ENCODE peak calls at places on chromosome 22, in six cellular contexts. One of them, this sample, is unnamed.

GRCh38 chr22:42680648-42681047 is 31.5 kb upstream of the CYB5R3 start:
- DNase-seq in HepG2: no peak
- DNase-seq in K562: peak; percentile 24
- DNase-seq in H1: no peak
- DNase-seq in endothelial cell of umbilical vein: peak; percentile 82
- DNase-seq in SK-N-SH: no peak
- DNase-seq in this sample: no peak

GRCh38 chr22:41561335-41561734 is 525 bp downstream of the CSDC2 start:
- DNase-seq in HepG2: no peak
- DNase-seq in K562: no peak
- DNase-seq in H1: no peak
- DNase-seq in endothelial cell of umbilical vein: no peak
- DNase-seq in SK-N-SH: no peak
- DNase-seq in this sample: no peak

GRCh38 chr22:17131686-17132085 is 10.5 kb upstream of the TMEM121B start:
- DNase-seq in HepG2: no peak
- DNase-seq in K562: no peak
- DNase-seq in H1: peak; percentile 17
- DNase-seq in endothelial cell of umbilical vein: no peak
- DNase-seq in SK-N-SH: no peak
- DNase-seq in this sample: no peak

GRCh38 chr22:33325232-33326004 is 267.2 kb upstream of the SYN3 start:
- DNase-seq in HepG2: no peak
- DNase-seq in K562: no peak
- DNase-seq in H1: no peak
- DNase-seq in endothelial cell of umbilical vein: no peak
- DNase-seq in SK-N-SH: no peak
- DNase-seq in this sample: no peak

GRCh38 chr22:26970809-26971394 is 313.5 kb downstream of the MIAT start:
- DNase-seq in HepG2: no peak
- DNase-seq in K562: no peak
- DNase-seq in H1: no peak
- DNase-seq in endothelial cell of umbilical vein: no peak
- DNase-seq in SK-N-SH: no peak
- DNase-seq in this sample: no peak

GRCh38 chr22:48240935-48241230 is 1478.4 kb downstream of the TBC1D22A start:
- DNase-seq in HepG2: no peak
- DNase-seq in K562: no peak
- DNase-seq in H1: no peak
- DNase-seq in endothelial cell of umbilical vein: no peak
- DNase-seq in SK-N-SH: no peak
- DNase-seq in this sample: no peak

GRCh38 chr22:50148991-50149721 is 21.4 kb upstream of the PANX2 start:
- DNase-seq in HepG2: peak; percentile 46
- DNase-seq in K562: peak; percentile 81
- DNase-seq in H1: peak; percentile 57
- DNase-seq in endothelial cell of umbilical vein: peak; percentile 58
- DNase-seq in SK-N-SH: peak; percentile 84
- DNase-seq in this sample: peak; percentile 6

GRCh38 chr22:26956346-26956745 is 299.0 kb downstream of the MIAT start:
- DNase-seq in HepG2: no peak
- DNase-seq in K562: no peak
- DNase-seq in H1: no peak
- DNase-seq in endothelial cell of umbilical vein: no peak
- DNase-seq in SK-N-SH: peak; percentile 35
- DNase-seq in this sample: no peak

GRCh38 chr22:50000587-50001387 is 11.8 kb downstream of the IL17REL start:
- DNase-seq in HepG2: no peak
- DNase-seq in K562: no peak
- DNase-seq in H1: no peak
- DNase-seq in endothelial cell of umbilical vein: no peak
- DNase-seq in SK-N-SH: peak; percentile 32
- DNase-seq in this sample: no peak

GRCh38 chr22:40258463-40259046 is 80.8 kb downstream of the TNRC6B start:
- DNase-seq in HepG2: no peak
- DNase-seq in K562: no peak
- DNase-seq in H1: no peak
- DNase-seq in endothelial cell of umbilical vein: peak; percentile 49
- DNase-seq in SK-N-SH: no peak
- DNase-seq in this sample: no peak

GRCh38 chr22:40415531-40416266 is 45.3 kb downstream of the SGSM3 start:
- DNase-seq in HepG2: no peak
- DNase-seq in K562: no peak
- DNase-seq in H1: no peak
- DNase-seq in endothelial cell of umbilical vein: peak; percentile 25
- DNase-seq in SK-N-SH: no peak
- DNase-seq in this sample: no peak

GRCh38 chr22:28837640-28838039 is 37.3 kb upstream of the XBP1 start:
- DNase-seq in HepG2: no peak
- DNase-seq in K562: no peak
- DNase-seq in H1: no peak
- DNase-seq in endothelial cell of umbilical vein: no peak
- DNase-seq in SK-N-SH: no peak
- DNase-seq in this sample: no peak

GRCh38 chr22:28601915-28602314 is 77.7 kb downstream of the TTC28 start:
- DNase-seq in HepG2: peak; percentile 10
- DNase-seq in K562: no peak
- DNase-seq in H1: no peak
- DNase-seq in endothelial cell of umbilical vein: no peak
- DNase-seq in SK-N-SH: no peak
- DNase-seq in this sample: no peak

GRCh38 chr22:48380016-48380665 is 1447.5 kb downstream of the BRD1 start:
- DNase-seq in HepG2: no peak
- DNase-seq in K562: no peak
- DNase-seq in H1: no peak
- DNase-seq in endothelial cell of umbilical vein: no peak
- DNase-seq in SK-N-SH: no peak
- DNase-seq in this sample: no peak

GRCh38 chr22:23353004-23353403 is 172.7 kb downstream of the BCR start:
- DNase-seq in HepG2: no peak
- DNase-seq in K562: no peak
- DNase-seq in H1: no peak
- DNase-seq in endothelial cell of umbilical vein: no peak
- DNase-seq in SK-N-SH: no peak
- DNase-seq in this sample: no peak

GRCh38 chr22:49021926-49022815 is 805.5 kb downstream of the BRD1 start:
- DNase-seq in HepG2: no peak
- DNase-seq in K562: no peak
- DNase-seq in H1: no peak
- DNase-seq in endothelial cell of umbilical vein: no peak
- DNase-seq in SK-N-SH: no peak
- DNase-seq in this sample: no peak

GRCh38 chr22:49663311-49663711 is 164.4 kb downstream of the BRD1 start:
- DNase-seq in HepG2: no peak
- DNase-seq in K562: no peak
- DNase-seq in H1: no peak
- DNase-seq in endothelial cell of umbilical vein: no peak
- DNase-seq in SK-N-SH: no peak
- DNase-seq in this sample: no peak

GRCh38 chr22:48974443-48975251 is 853.0 kb downstream of the BRD1 start:
- DNase-seq in HepG2: no peak
- DNase-seq in K562: no peak
- DNase-seq in H1: no peak
- DNase-seq in endothelial cell of umbilical vein: no peak
- DNase-seq in SK-N-SH: no peak
- DNase-seq in this sample: no peak

GRCh38 chr22:43313497-43314474 is 29.4 kb downstream of the SCUBE1 start:
- DNase-seq in HepG2: no peak
- DNase-seq in K562: no peak
- DNase-seq in H1: no peak
- DNase-seq in endothelial cell of umbilical vein: no peak
- DNase-seq in SK-N-SH: no peak
- DNase-seq in this sample: no peak

GRCh38 chr22:29450222-29450621 is 11.8 kb downstream of the RFPL1 start:
- DNase-seq in HepG2: no peak
- DNase-seq in K562: no peak
- DNase-seq in H1: no peak
- DNase-seq in endothelial cell of umbilical vein: no peak
- DNase-seq in SK-N-SH: no peak
- DNase-seq in this sample: no peak

GRCh38 chr22:17773606-17774205 is 563 bp downstream of the BID start:
- DNase-seq in HepG2: peak; percentile 35
- DNase-seq in K562: peak; percentile 72
- DNase-seq in H1: no peak
- DNase-seq in endothelial cell of umbilical vein: peak; percentile 34
- DNase-seq in SK-N-SH: peak; percentile 93
- DNase-seq in this sample: no peak

GRCh38 chr22:27798526-27799333 is 2.8 kb downstream of the MN1 start:
- DNase-seq in HepG2: no peak
- DNase-seq in K562: no peak
- DNase-seq in H1: no peak
- DNase-seq in endothelial cell of umbilical vein: no peak
- DNase-seq in SK-N-SH: no peak
- DNase-seq in this sample: no peak

GRCh38 chr22:41929158-41929896 is 2.7 kb upstream of the TNFRSF13C start:
- DNase-seq in HepG2: no peak
- DNase-seq in K562: no peak
- DNase-seq in H1: no peak
- DNase-seq in endothelial cell of umbilical vein: no peak
- DNase-seq in SK-N-SH: no peak
- DNase-seq in this sample: no peak

DNA sequence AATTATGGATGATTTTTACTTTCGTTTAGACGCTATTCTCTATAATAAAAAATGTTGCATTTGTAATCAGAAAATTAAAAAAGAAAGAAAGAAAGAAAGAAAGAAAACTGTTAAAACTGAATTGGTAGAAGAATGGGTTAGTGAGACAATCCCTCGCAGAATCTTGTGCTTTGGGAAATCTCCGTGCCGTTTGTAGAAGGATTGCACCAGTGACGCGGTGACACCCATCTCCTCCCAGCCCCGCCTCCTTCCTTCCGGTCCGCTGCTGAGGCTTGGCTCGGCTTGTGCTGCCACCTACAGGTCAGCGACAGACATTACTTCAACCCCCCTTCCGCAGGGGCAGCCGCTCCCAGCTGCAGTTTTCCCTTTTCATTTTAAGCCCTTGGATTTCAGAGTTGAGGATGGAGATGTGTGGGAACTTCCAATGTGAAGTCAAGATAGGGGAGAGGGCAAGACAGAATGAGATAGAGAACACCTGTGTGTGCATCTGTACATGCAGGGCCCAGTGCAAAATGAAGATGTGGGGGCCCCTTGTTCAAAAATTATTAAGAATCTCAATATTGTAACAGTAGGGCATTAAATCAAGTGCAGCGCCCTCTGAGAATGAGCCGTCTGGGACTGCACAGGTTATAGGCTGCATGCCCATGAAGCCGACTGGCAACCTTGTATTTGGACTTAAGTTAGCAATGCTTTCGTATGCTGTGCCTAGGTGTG is 41.1 kb downstream of the TST start:
- DNase-seq in HepG2: peak; percentile 72
- DNase-seq in K562: peak; percentile 88
- DNase-seq in H1: peak; percentile 59
- DNase-seq in endothelial cell of umbilical vein: peak; percentile 75
- DNase-seq in SK-N-SH: peak; percentile 96
- DNase-seq in this sample: peak; percentile 48
- TF ChIP-seq POLR2AphosphoS5 in HepG2: no peak
- TF ChIP-seq POLR2AphosphoS5 in K562: no peak
- TF ChIP-seq POLR2AphosphoS5 in H1: no peak
- TF ChIP-seq POLR2AphosphoS5 in endothelial cell of umbilical vein: no peak
- TF ChIP-seq POLR2AphosphoS5 in SK-N-SH: no peak
- TF ChIP-seq POLR2AphosphoS5 in this sample: no peak

GRCh38 chr22:24432059-24432853 is 4.9 kb downstream of the ADORA2A start:
- DNase-seq in HepG2: no peak
- DNase-seq in K562: peak; percentile 18
- DNase-seq in H1: no peak
- DNase-seq in endothelial cell of umbilical vein: no peak
- DNase-seq in SK-N-SH: peak; percentile 67
- DNase-seq in this sample: no peak

GRCh38 chr22:24428751-24429410 is 1.5 kb downstream of the ADORA2A start:
- DNase-seq in HepG2: no peak
- DNase-seq in K562: no peak
- DNase-seq in H1: no peak
- DNase-seq in endothelial cell of umbilical vein: no peak
- DNase-seq in SK-N-SH: peak; percentile 59
- DNase-seq in this sample: no peak

GRCh38 chr22:24429411-24430365 is 2.3 kb downstream of the ADORA2A start:
- DNase-seq in HepG2: no peak
- DNase-seq in K562: no peak
- DNase-seq in H1: no peak
- DNase-seq in endothelial cell of umbilical vein: peak; percentile 24
- DNase-seq in SK-N-SH: peak; percentile 68
- DNase-seq in this sample: no peak

GRCh38 chr22:24431309-24432034 is 4.1 kb downstream of the ADORA2A start:
- DNase-seq in HepG2: no peak
- DNase-seq in K562: no peak
- DNase-seq in H1: no peak
- DNase-seq in endothelial cell of umbilical vein: no peak
- DNase-seq in SK-N-SH: no peak
- DNase-seq in this sample: no peak

GRCh38 chr22:24430431-24431308 is 3.3 kb downstream of the ADORA2A start:
- DNase-seq in HepG2: no peak
- DNase-seq in K562: no peak
- DNase-seq in H1: no peak
- DNase-seq in endothelial cell of umbilical vein: no peak
- DNase-seq in SK-N-SH: no peak
- DNase-seq in this sample: no peak
- H3K9ac ChIP-seq in HepG2: no peak overlapping the region
- H3K9ac ChIP-seq in K562: no peak overlapping the region
- H3K9ac ChIP-seq in H1: no peak overlapping the region
- H3K9ac ChIP-seq in endothelial cell of umbilical vein: no peak overlapping the region
- H3K9ac ChIP-seq in SK-N-SH: no peak overlapping the region
- H3K9ac ChIP-seq in this sample: no peak overlapping the region

GRCh38 chr22:38850941-38851849 is 7.4 kb upstream of the NPTXR start:
- DNase-seq in HepG2: no peak
- DNase-seq in K562: peak; percentile 41
- DNase-seq in H1: no peak
- DNase-seq in endothelial cell of umbilical vein: no peak
- DNase-seq in SK-N-SH: no peak
- DNase-seq in this sample: no peak
- TF ChIP-seq POLR2AphosphoS5 in HepG2: no peak
- TF ChIP-seq POLR2AphosphoS5 in K562: no peak
- TF ChIP-seq POLR2AphosphoS5 in H1: no peak
- TF ChIP-seq POLR2AphosphoS5 in endothelial cell of umbilical vein: no peak
- TF ChIP-seq POLR2AphosphoS5 in SK-N-SH: no peak
- TF ChIP-seq POLR2AphosphoS5 in this sample: no peak

GRCh38 chr22:21657020-21657360 is 8.8 kb upstream of the PPIL2 start:
- DNase-seq in HepG2: no peak
- DNase-seq in K562: no peak
- DNase-seq in H1: no peak
- DNase-seq in endothelial cell of umbilical vein: no peak
- DNase-seq in SK-N-SH: no peak
- DNase-seq in this sample: no peak
- H3K9ac ChIP-seq in HepG2: peak overlapping the region; percentile 56
- H3K9ac ChIP-seq in K562: peak overlapping the region; percentile 56
- H3K9ac ChIP-seq in H1: no peak overlapping the region
- H3K9ac ChIP-seq in endothelial cell of umbilical vein: no peak overlapping the region
- H3K9ac ChIP-seq in SK-N-SH: no peak overlapping the region
- H3K9ac ChIP-seq in this sample: no peak overlapping the region